ENCODE peak calls at places on chromosomes 5 and 9, in six cellular contexts. One of them, this sample, is unnamed. For H3K4me1, the result is how much of the 10 kb centered on the place peaks cover.

GRCh38 chr9:94812343-94812742 is 85.8 kb downstream of the AOPEP start:
- DNase-seq in thyroid gland: no peak
- DNase-seq in uterus: no peak
- DNase-seq in body of pancreas: no peak
- DNase-seq in A549: peak
- DNase-seq in Peyer's patch: no peak
- DNase-seq in this sample: no peak

GRCh38 chr9:83584995-83585394 is 37.9 kb upstream of the IDNK start:
- DNase-seq in A549: no peak
- DNase-seq in uterus: no peak
- DNase-seq in body of pancreas: no peak
- DNase-seq in Peyer's patch: no peak
- DNase-seq in thyroid gland: no peak
- DNase-seq in this sample: no peak

GRCh38 chr9:97703437-97704326 is 6.5 kb upstream of the XPA start:
- DNase-seq in uterus: peak
- DNase-seq in thyroid gland: no peak
- DNase-seq in body of pancreas: peak
- DNase-seq in A549: peak
- DNase-seq in Peyer's patch: no peak
- DNase-seq in this sample: no peak

GRCh38 chr9:16106211-16106610 is 553.4 kb downstream of the CCDC171 start:
- DNase-seq in uterus: no peak
- DNase-seq in Peyer's patch: no peak
- DNase-seq in body of pancreas: no peak
- DNase-seq in A549: no peak
- DNase-seq in thyroid gland: no peak
- DNase-seq in this sample: no peak

GRCh38 chr5:145237843-145238242 is 597.3 kb downstream of the PRELID2 start:
- DNase-seq in A549: no peak
- DNase-seq in Peyer's patch: no peak
- DNase-seq in thyroid gland: peak
- DNase-seq in uterus: no peak
- DNase-seq in body of pancreas: peak
- DNase-seq in this sample: no peak

GRCh38 chr9:115998661-115999060 is 154.9 kb upstream of the PAPPA start:
- DNase-seq in Peyer's patch: no peak
- DNase-seq in body of pancreas: no peak
- DNase-seq in thyroid gland: no peak
- DNase-seq in A549: no peak
- DNase-seq in uterus: no peak
- DNase-seq in this sample: no peak

GRCh38 chr5:65072836-65073620 is 304.3 kb downstream of the CWC27 start:
- DNase-seq in A549: no peak
- DNase-seq in uterus: peak
- DNase-seq in thyroid gland: no peak
- DNase-seq in body of pancreas: no peak
- DNase-seq in Peyer's patch: peak
- DNase-seq in this sample: no peak

GRCh38 chr5:169656125-169656990 is 19.3 kb downstream of the DOCK2 start:
- DNase-seq in body of pancreas: no peak
- DNase-seq in uterus: no peak
- DNase-seq in Peyer's patch: no peak
- DNase-seq in thyroid gland: no peak
- DNase-seq in A549: no peak
- DNase-seq in this sample: no peak

GRCh38 chr5:67301285-67301904 is 104.8 kb upstream of the CD180 start:
- DNase-seq in uterus: peak
- DNase-seq in body of pancreas: peak
- DNase-seq in A549: no peak
- DNase-seq in thyroid gland: peak
- DNase-seq in Peyer's patch: peak
- DNase-seq in this sample: peak
- TF ChIP-seq POLR2A in uterus: no peak
- TF ChIP-seq POLR2A in body of pancreas: no peak
- TF ChIP-seq POLR2A in A549: no peak
- TF ChIP-seq POLR2A in thyroid gland: no peak
- TF ChIP-seq POLR2A in Peyer's patch: no peak
- TF ChIP-seq POLR2A in this sample: no peak

DNA sequence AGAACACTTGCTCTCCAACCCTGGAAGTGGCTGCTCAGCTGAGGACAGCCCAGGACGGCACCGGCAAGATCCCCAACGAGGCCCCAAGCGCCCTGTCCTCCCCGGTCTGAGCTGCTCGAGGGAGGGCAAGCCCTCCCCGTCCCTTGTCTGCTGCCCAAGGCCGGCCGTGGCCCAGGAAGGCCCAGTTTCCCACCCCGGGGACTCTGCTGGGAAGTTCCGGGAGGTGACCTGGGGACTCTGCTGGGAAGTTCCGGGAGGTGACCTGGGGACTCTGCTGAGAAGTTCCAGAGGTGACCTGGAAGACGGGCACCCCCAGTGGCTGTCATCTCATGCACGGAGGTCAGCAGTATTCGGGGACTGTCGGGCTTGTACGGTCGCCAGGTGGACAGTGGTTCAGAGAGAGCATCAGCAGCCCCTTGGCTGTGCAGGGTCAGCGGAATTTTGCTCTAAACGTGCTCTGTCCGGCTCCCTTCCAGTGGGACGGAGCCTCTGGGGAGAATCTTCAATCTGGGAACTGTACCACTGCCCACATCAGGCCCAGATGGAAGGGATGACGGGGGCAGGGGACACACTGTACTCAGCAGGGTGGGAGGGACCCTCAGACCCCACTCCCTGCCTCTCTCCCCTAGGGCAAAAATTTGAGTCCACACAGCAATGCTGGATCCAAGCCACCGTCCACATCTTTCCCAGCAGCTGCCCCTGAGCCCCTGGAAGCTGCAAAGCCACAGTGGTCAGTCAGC is 7.2 kb downstream of the NACC2 start:
- DNase-seq in body of pancreas: no peak
- DNase-seq in Peyer's patch: no peak
- DNase-seq in A549: no peak
- DNase-seq in thyroid gland: no peak
- DNase-seq in uterus: no peak
- DNase-seq in this sample: no peak
- H3K4me1 ChIP-seq in body of pancreas: half or more
- H3K4me1 ChIP-seq in Peyer's patch: half or more
- H3K4me1 ChIP-seq in A549: under half
- H3K4me1 ChIP-seq in thyroid gland: under half
- H3K4me1 ChIP-seq in uterus: under half
- H3K4me1 ChIP-seq in this sample: half or more

DNA sequence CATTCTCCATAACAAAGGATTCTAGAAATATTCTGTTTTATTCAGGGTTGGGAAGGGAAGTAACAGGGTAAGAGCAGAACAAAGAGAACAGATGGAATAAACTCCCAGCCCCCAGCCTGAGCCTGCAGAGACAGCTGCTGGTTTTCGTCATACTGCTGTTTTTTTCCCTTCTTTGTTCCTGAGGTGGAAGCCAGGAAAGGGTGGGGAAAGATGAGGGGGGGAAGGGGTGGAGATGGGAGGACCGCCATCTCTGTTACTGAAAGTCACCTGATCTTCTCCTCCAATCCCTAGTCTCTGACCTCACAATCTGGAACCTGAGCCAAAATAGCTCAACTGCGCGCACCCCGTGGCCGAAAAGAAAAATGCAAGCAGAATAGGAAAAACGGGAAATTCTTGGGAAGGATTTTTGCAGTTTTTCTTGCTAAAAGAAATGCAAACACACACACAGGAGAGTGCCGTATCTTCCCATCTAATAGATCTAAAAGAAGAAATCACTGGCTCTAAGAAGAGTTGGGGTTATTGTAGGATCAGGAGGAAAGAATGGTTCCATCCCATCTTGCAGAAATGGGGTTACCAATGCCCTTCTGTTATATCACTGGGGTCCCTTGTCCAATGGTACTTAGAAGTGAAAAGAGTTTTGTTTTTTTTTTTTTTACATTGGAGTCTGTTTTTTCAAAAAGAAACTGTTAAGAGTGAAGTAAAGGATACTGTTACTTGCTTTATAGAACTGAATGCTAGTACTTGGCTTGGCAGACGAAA is 57.9 kb downstream of the DIAPH1 start:
- DNase-seq in A549: no peak
- DNase-seq in body of pancreas: peak
- DNase-seq in uterus: peak
- DNase-seq in thyroid gland: peak
- DNase-seq in Peyer's patch: no peak
- DNase-seq in this sample: peak
- TF ChIP-seq POLR2A in A549: no peak
- TF ChIP-seq POLR2A in body of pancreas: peak
- TF ChIP-seq POLR2A in uterus: peak
- TF ChIP-seq POLR2A in thyroid gland: peak
- TF ChIP-seq POLR2A in Peyer's patch: no peak
- TF ChIP-seq POLR2A in this sample: no peak

GRCh38 chr5:68484307-68485068 is 268.9 kb downstream of the PIK3R1 start:
- DNase-seq in body of pancreas: no peak
- DNase-seq in thyroid gland: no peak
- DNase-seq in Peyer's patch: no peak
- DNase-seq in uterus: no peak
- DNase-seq in A549: no peak
- DNase-seq in this sample: no peak
- H3K4me1 ChIP-seq in body of pancreas: under half
- H3K4me1 ChIP-seq in thyroid gland: under half
- H3K4me1 ChIP-seq in Peyer's patch: under half
- H3K4me1 ChIP-seq in uterus: under half
- H3K4me1 ChIP-seq in A549: under half
- H3K4me1 ChIP-seq in this sample: under half

This sample was measured in suprapubic skin.